ENCODE peak calls at places on chromosomes 2 and 18, in four cellular contexts. F is WERI-Rb-1, W is colonic mucosa, Q is stomach. J is an unnamed sample. For H3K9me3, the result is how much of the 10 kb centered on the place peaks cover.

GRCh38 chr2:239569401-239570090 is 168.7 kb upstream of the HDAC4 start:
- DNase-seq in F (no peak), W (no peak), Q (no peak), J (no peak)

GRCh38 chr2:207217442-207217841 is 51.7 kb upstream of the KLF7 start:
- DNase-seq in F (no peak), W (no peak), Q (no peak), J (no peak)

GRCh38 chr2:222655406-222655747 is 515 bp downstream of the FARSB start:
- DNase-seq in F (peak), W (no peak), Q (no peak), J (peak)

GRCh38 chr2:201403904-201404303 is 46.8 kb upstream of the FLACC1 start:
- DNase-seq in F (no peak), W (no peak), Q (no peak), J (no peak)

GRCh38 chr2:157895531-157895930 is 19.4 kb upstream of the ACVR1 start:
- DNase-seq in F (no peak), W (no peak), Q (no peak), J (no peak)

GRCh38 chr18:48201337-48201705 is 207.9 kb downstream of the ZBTB7C start:
- DNase-seq in F (no peak), W (no peak), Q (no peak), J (no peak)

GRCh38 chr2:6723865-6724571 is 141.7 kb downstream of the CMPK2 start:
- DNase-seq in F (no peak), W (no peak), Q (no peak), J (no peak)

GRCh38 chr18:50097702-50098101 is 97.2 kb downstream of the MYO5B start:
- DNase-seq in F (no peak), W (peak), Q (peak), J (no peak)

GRCh38 chr18:7987284-7987976 is 420.3 kb downstream of the PTPRM start:
- DNase-seq in F (no peak), W (no peak), Q (no peak), J (no peak)

GRCh38 chr2:215654177-215654850 is 218.4 kb upstream of the FN1 start:
- DNase-seq in F (no peak), W (no peak), Q (no peak), J (no peak)

GRCh38 chr2:68290825-68291224 is 28.9 kb downstream of the CNRIP1 start:
- DNase-seq in F (no peak), W (no peak), Q (no peak), J (no peak)

GRCh38 chr18:21509062-21509461 is 91.4 kb downstream of the ESCO1 start:
- DNase-seq in F (no peak), W (no peak), Q (no peak), J (no peak)

GRCh38 chr18:75036941-75037516 is 171.9 kb downstream of the PTGR3 start:
- DNase-seq in F (no peak), W (no peak), Q (no peak), J (no peak)

GRCh38 chr18:66473882-66474281 is 130.0 kb downstream of the CDH19 start:
- DNase-seq in F (no peak), W (no peak), Q (no peak), J (no peak)

GRCh38 chr2:152444448-152444847 is 109.5 kb downstream of the FMNL2 start:
- DNase-seq in F (no peak), W (no peak), Q (no peak), J (no peak)

GRCh38 chr2:233862261-233862768 is 5.9 kb downstream of the MSL3B start:
- DNase-seq in F (no peak), W (no peak), Q (no peak), J (no peak)

GRCh38 chr2:109279243-109279860 is 150.3 kb downstream of the SH3RF3 start:
- DNase-seq in F (no peak), W (no peak), Q (no peak), J (no peak)

GRCh38 chr2:142881619-142882018 is 4.2 kb downstream of the KYNU start:
- DNase-seq in F (no peak), W (no peak), Q (no peak), J (no peak)

GRCh38 chr2:228917195-228917594 is 353.9 kb downstream of the PID1 start:
- DNase-seq in F (no peak), W (no peak), Q (no peak), J (no peak)

GRCh38 chr2:20745924-20746555 is 76.9 kb downstream of the LDAH start:
- DNase-seq in F (no peak), W (no peak), Q (no peak), J (no peak)

GRCh38 chr2:10301946-10302478 is 692 bp upstream of the HPCAL1 start:
- DNase-seq in F (no peak), W (peak), Q (no peak), J (no peak)

GRCh38 chr18:45321520-45321919 is 293.8 kb upstream of the SLC14A2 start:
- DNase-seq in F (no peak), W (no peak), Q (no peak), J (no peak)

GRCh38 chr18:25599443-25599842 is 247.5 kb upstream of the ZNF521 start:
- DNase-seq in F (no peak), W (no peak), Q (no peak), J (no peak)

GRCh38 chr2:134244587-134244986 is 9.3 kb upstream of the MGAT5 start:
- DNase-seq in F (no peak), W (no peak), Q (no peak), J (no peak)

GRCh38 chr18:48442761-48443160 is 33.6 kb upstream of the ZBTB7C start:
- DNase-seq in F (no peak), W (no peak), Q (no peak), J (no peak)

GRCh38 chr2:179104736-179105135 is 54.8 kb upstream of the CCDC141 start:
- DNase-seq in F (no peak), W (no peak), Q (no peak), J (no peak)

GRCh38 chr2:237581751-237582746 is 8.5 kb downstream of the RAB17 start:
- DNase-seq in F (peak), W (no peak), Q (peak), J (peak)

GRCh38 chr2:72325592-72326422 is 178.1 kb upstream of the CYP26B1 start:
- DNase-seq in F (peak), W (peak), Q (peak), J (peak)

GRCh38 chr2:27753744-27754588 is 17.6 kb upstream of the MRPL33 start:
- DNase-seq in F (peak), W (peak), Q (peak), J (peak)
- H3K4me3 ChIP-seq in F (no peak), W (no peak), Q (peak), J (no peak)

DNA sequence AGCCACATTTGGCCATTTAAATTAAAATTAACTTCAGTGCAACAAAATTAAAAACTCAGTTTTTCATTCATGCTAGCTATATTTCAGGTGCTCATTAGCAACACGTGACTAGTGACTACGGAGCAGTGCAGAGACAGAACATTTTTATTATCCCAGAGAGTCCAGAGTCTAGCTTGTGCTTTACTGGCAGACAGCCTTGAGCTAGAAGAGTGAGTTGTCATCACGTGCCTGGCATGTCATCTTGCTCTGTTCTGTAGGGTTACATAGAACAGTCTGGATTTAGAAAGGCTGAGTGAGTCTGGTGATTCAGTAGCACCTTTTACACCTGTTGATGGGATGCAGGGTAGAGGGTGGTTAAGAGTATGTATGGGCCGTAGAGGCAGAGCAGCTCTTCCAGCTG is 136.9 kb upstream of the IL1R2 start:
- DNase-seq in F (no peak), W (peak), Q (no peak), J (no peak)
- H3K9me3 ChIP-seq in F (under half), W (under half), Q (under half), J (under half)

DNA sequence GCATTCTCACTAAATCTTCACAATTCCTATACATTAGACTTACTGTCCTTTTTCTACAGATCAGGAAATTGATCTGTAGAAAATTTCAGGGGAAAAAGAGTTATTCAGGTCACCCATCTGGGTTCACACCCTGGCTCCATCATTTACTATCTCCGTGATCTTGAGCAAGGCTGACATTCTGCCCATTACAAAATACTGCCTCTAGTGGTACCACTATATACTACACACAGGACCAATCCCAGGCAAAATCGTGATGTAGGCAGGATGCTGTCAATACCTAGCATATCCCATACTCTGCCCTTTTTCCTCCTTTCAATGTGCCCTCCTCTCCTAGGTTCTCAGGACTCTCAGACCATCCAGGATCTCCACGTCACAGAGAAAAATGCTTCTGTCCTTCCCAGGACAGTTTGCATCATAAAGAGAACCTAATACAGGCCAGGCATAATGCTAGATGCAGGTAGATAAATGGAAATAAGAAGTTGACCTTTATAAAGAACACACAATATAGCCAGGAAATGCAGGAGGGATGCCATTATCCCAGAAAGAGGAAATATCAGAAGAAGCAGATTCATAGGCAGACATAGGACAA is 101.9 kb downstream of the CDH20 start:
- DNase-seq in F (peak), W (no peak), Q (no peak), J (no peak)
- H3K27ac ChIP-seq in F (no peak), W (no peak), Q (no peak), J (no peak)

DNA sequence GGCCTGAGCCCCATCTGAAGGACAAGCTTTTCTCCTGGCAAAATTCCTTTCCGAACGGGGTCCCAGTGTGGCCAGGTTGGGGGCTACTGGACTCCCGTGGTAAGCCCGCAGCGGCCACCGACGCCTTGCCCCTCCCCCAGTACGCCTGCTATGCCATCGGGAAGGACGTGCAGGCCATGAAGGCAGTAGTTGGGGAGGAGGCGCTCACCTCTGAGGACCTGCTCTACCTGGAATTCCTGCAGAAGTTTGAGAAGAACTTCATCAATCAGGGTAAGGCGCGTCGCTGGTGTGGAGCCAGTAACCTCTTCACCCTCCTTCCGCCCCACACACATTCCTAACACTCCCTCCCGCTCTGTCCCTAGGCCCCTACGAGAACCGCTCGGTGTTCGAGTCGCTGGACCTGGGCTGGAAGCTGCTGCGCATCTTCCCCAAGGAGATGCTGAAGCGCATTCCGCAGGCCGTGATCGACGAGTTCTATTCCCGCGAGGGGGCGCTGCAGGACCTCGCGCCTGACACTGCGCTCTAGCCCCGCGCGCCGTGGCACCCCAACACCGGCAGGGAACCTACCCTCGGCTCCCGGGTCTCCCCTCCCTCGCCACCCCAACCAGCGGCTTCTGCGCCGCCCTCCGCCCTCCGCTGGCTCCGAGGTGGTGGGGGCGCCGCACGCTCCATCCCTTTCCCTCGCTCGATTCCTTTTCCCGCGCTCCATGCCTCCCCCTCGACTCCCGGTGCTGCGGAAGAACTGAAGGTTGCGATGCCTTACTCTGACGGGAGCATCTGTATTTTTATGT is 13.6 kb upstream of the ANKRD53 start:
- DNase-seq in F (peak), W (peak), Q (peak), J (no peak)
- H3K4me3 ChIP-seq in F (peak), W (peak), Q (peak), J (no peak)